ENCODE peak calls at places on chromosomes 6 and 20, in six cellular contexts. U is activated CD4-positive, alpha-beta T cell treated with anti-CD3 and anti-CD28 coated beads, Interleukin-2, amount 50 U/mL, for 1 hour; B is GM12892; Y is pancreas; O is head of caudate nucleus; X is A549. S is an unnamed sample.

GRCh38 chr20:7673841-7674240 is 266.4 kb downstream of the HAO1 start:
- DNase-seq in U (no peak), B (no peak), Y (no peak), O (no peak), X (no peak), S (no peak)

GRCh38 chr6:46734867-46735719 is at the start of gene PLA2G7:
- DNase-seq in U (no peak), B (peak), Y (peak), O (peak), X (peak), S (peak)

GRCh38 chr20:4936392-4936850 is 64.9 kb downstream of the SLC23A2 start:
- DNase-seq in U (no peak), B (no peak), Y (no peak), O (peak), X (no peak), S (no peak)

GRCh38 chr6:122648726-122649125 is 38.5 kb downstream of the PKIB start:
- DNase-seq in U (no peak), B (no peak), Y (no peak), O (no peak), X (no peak), S (no peak)

GRCh38 chr6:1436334-1437306 is 47.2 kb downstream of the FOXF2 start:
- DNase-seq in U (peak), B (peak), Y (no peak), O (peak), X (peak), S (no peak)

GRCh38 chr6:52286798-52287432 is 2.4 kb upstream of the MCM3 start:
- DNase-seq in U (peak), B (no peak), Y (peak), O (peak), X (peak), S (peak)

GRCh38 chr6:78746457-78746856 is 120.9 kb upstream of the IRAK1BP1 start:
- DNase-seq in U (no peak), B (no peak), Y (no peak), O (no peak), X (no peak), S (no peak)

GRCh38 chr6:4906942-4907300 is 96.9 kb downstream of the RPP40 start:
- DNase-seq in U (no peak), B (no peak), Y (no peak), O (no peak), X (no peak), S (no peak)

GRCh38 chr6:144083172-144083571 is 12.2 kb downstream of the SF3B5 start:
- DNase-seq in U (no peak), B (no peak), Y (no peak), O (no peak), X (no peak), S (no peak)

GRCh38 chr6:3510178-3510577 is 53.3 kb upstream of the SLC22A23 start:
- DNase-seq in U (no peak), B (no peak), Y (no peak), O (no peak), X (no peak), S (no peak)